ENCODE peak calls at places on chromosomes 13 and 19, in seven cellular contexts. L is HuH-7; T is thoracic aorta; G is fibroblast of lung; J is activated T-cell treated with anti-CD3 and anti-CD28 coated beads, Interleukin-2, amount 50 U/mL, for 48 hours; I is T-helper 1 cell; B is mammary epithelial cell. U is an unnamed sample.

GRCh38 chr19:41297628-41298326 is 12.2 kb upstream of the CCDC97 start:
- DNase-seq in L (no peak), T (no peak), G (no peak), J (no peak), I (no peak), B (no peak), U (no peak)

GRCh38 chr13:101115762-101116161 is 300.5 kb downstream of the NALCN start:
- DNase-seq in L (no peak), T (no peak), G (peak; percentile 10), J (no peak), I (no peak), B (peak; percentile 12), U (no peak)

GRCh38 chr13:59441596-59442280 is 722.0 kb downstream of the DIAPH3 start:
- DNase-seq in L (no peak), T (no peak), G (no peak), J (no peak), I (no peak), B (no peak), U (no peak)

GRCh38 chr19:2703691-2704216 is 1.3 kb upstream of the GNG7 start:
- DNase-seq in L (no peak), T (no peak), G (no peak), J (no peak), I (no peak), B (no peak), U (no peak)

GRCh38 chr13:67118277-67118676 is 111.9 kb downstream of the PCDH9 start:
- DNase-seq in L (no peak), T (no peak), G (no peak), J (no peak), I (no peak), B (no peak), U (no peak)

GRCh38 chr13:43661321-43661720 is 125.5 kb downstream of the ENOX1 start:
- DNase-seq in L (no peak), T (no peak), G (no peak), J (no peak), I (no peak), B (peak; percentile 17), U (no peak)

GRCh38 chr19:34990578-34991192 is 9.4 kb upstream of the GRAMD1A start:
- DNase-seq in L (no peak), T (no peak), G (no peak), J (peak; percentile 80), I (no peak), B (no peak), U (no peak)

GRCh38 chr13:61187471-61187870 is 228.2 kb downstream of the PCDH20 start:
- DNase-seq in L (no peak), T (no peak), G (no peak), J (no peak), I (no peak), B (no peak), U (no peak)

GRCh38 chr13:41064493-41064892 is 3.2 kb downstream of the WBP4 start:
- DNase-seq in L (no peak), T (no peak), G (peak; percentile 81), J (no peak), I (no peak), B (peak; percentile 15), U (peak; percentile 76)

GRCh38 chr19:35216026-35216832 is 12.3 kb downstream of the FAM187B start:
- DNase-seq in L (no peak), T (no peak), G (no peak), J (no peak), I (no peak), B (peak; percentile 61), U (no peak)

GRCh38 chr13:50892162-50892944 is 17.2 kb upstream of the RNASEH2B start:
- DNase-seq in L (no peak), T (no peak), G (no peak), J (peak; percentile 38), I (peak; percentile 17), B (no peak), U (no peak)

GRCh38 chr13:101451641-101452040 is 834 bp upstream of the ITGBL1 start:
- DNase-seq in L (no peak), T (no peak), G (peak; percentile 70), J (no peak), I (no peak), B (no peak), U (peak; percentile 62)

GRCh38 chr13:75495938-75496337 is 14.0 kb upstream of the TBC1D4 start:
- DNase-seq in L (no peak), T (no peak), G (peak; percentile 96), J (no peak), I (no peak), B (no peak), U (peak; percentile 95)